ENCODE peak calls at places on chromosome 15, in nine cellular contexts. H, F, R, B, S, K, P, L and Q are unnamed samples.

GRCh38 chr15:80695099-80695910 is at the start of gene ABHD17C:
- DNase-seq in B (peak), F (peak), S (peak), K (peak), P (peak), L (peak), R (peak), H (peak), Q (no peak)

GRCh38 chr15:88644741-88645140 is 5.9 kb downstream of the ISG20 start:
- DNase-seq in B (no peak), H (no peak), S (no peak), F (no peak), P (no peak), L (no peak), K (no peak), R (no peak), Q (no peak)

GRCh38 chr15:48644827-48645557 is 517 bp downstream of the FBN1 start:
- DNase-seq in S (peak), R (peak), P (peak), H (peak), K (peak), F (peak), L (peak), B (peak), Q (no peak)

GRCh38 chr15:79812536-79812935 is 84.3 kb downstream of the MTHFS start:
- DNase-seq in R (no peak), K (peak), S (no peak), F (no peak), B (no peak), H (no peak), L (no peak), P (no peak), Q (no peak)

GRCh38 chr15:78072080-78072892 is 5.2 kb downstream of the TBC1D2B start:
- DNase-seq in F (peak), H (peak), R (peak), L (peak), K (peak), B (no peak), P (no peak), S (peak), Q (no peak)

GRCh38 chr15:90210593-90210992 is 9.5 kb downstream of the SEMA4B start:
- DNase-seq in B (no peak), R (no peak), K (no peak), F (no peak), P (no peak), H (no peak), S (no peak), L (no peak), Q (no peak)

GRCh38 chr15:70792171-70792573 is 28.8 kb upstream of the UACA start:
- DNase-seq in B (no peak), H (peak), P (peak), K (peak), L (peak), F (peak), R (no peak), S (no peak), Q (no peak)

GRCh38 chr15:29040367-29040745 is 154.6 kb downstream of the APBA2 start:
- DNase-seq in K (peak), B (peak), R (no peak), F (no peak), H (peak), L (no peak), S (peak), P (no peak), Q (no peak)

GRCh38 chr15:42152196-42152920 is 4.1 kb downstream of the PLA2G4F start:
- DNase-seq in K (peak), H (no peak), B (peak), L (no peak), S (no peak), R (no peak), F (no peak), P (no peak), Q (no peak)

GRCh38 chr15:87874896-87875661 is 381.5 kb downstream of the NTRK3 start:
- DNase-seq in B (peak), F (no peak), P (no peak), H (peak), S (peak), R (peak), L (no peak), K (peak), Q (no peak)

GRCh38 chr15:38702178-38702912 is 137.7 kb upstream of the RASGRP1 start:
- DNase-seq in B (no peak), L (no peak), K (no peak), S (peak), F (no peak), R (no peak), H (no peak), P (no peak), Q (no peak)

GRCh38 chr15:37079726-37080125 is 20.6 kb downstream of the MEIS2 start:
- DNase-seq in R (no peak), P (no peak), L (peak), S (no peak), H (peak), B (no peak), F (peak), K (peak), Q (no peak)

GRCh38 chr15:88383354-88383753 is 83.8 kb downstream of the MRPL46 start:
- DNase-seq in R (no peak), S (no peak), K (no peak), P (no peak), F (no peak), H (no peak), L (no peak), B (no peak), Q (no peak)

GRCh38 chr15:38611228-38611627 is 46.6 kb upstream of the RASGRP1 start:
- DNase-seq in R (no peak), F (no peak), B (no peak), K (no peak), S (no peak), L (no peak), P (no peak), H (no peak), Q (peak)

GRCh38 chr15:47857384-47858168 is 140.3 kb downstream of the SEMA6D start:
- DNase-seq in H (no peak), P (no peak), S (no peak), K (no peak), B (no peak), F (no peak), L (no peak), R (no peak), Q (peak)

GRCh38 chr15:89820651-89821611 is 6.3 kb upstream of the ANPEP start:
- DNase-seq in H (peak), P (peak), R (no peak), F (peak), K (peak), L (peak), B (peak), S (no peak), Q (no peak)

GRCh38 chr15:36278219-36278618 is 301.2 kb upstream of the CDIN1 start:
- DNase-seq in P (no peak), R (no peak), B (no peak), L (peak), H (peak), K (peak), S (no peak), F (peak), Q (no peak)

GRCh38 chr15:60760646-60761504 is 281.9 kb upstream of the ICE2 start:
- DNase-seq in P (no peak), H (peak), K (peak), F (peak), S (no peak), R (no peak), L (peak), B (no peak), Q (no peak)

GRCh38 chr15:59160880-59161593 is 45.6 kb upstream of the LDHAL6B start:
- DNase-seq in S (peak), H (peak), R (no peak), L (no peak), P (peak), F (no peak), B (peak), K (no peak), Q (no peak)

GRCh38 chr15:72368895-72369294 is 6.9 kb downstream of the HEXA start:
- DNase-seq in L (no peak), F (peak), S (no peak), R (peak), P (no peak), H (no peak), K (no peak), B (no peak), Q (no peak)

GRCh38 chr15:68371851-68372250 is 60.1 kb downstream of the ITGA11 start:
- DNase-seq in L (no peak), K (no peak), P (no peak), S (no peak), R (no peak), H (no peak), F (no peak), B (no peak), Q (no peak)

GRCh38 chr15:100002787-100003536 is 269.7 kb upstream of the LYSMD4 start:
- DNase-seq in S (no peak), L (no peak), P (no peak), K (no peak), H (no peak), F (no peak), B (peak), R (no peak), Q (no peak)

GRCh38 chr15:43828061-43828657 is 1.4 kb downstream of the WDR76 start:
- DNase-seq in L (peak), B (no peak), P (no peak), R (no peak), F (peak), K (peak), S (no peak), H (peak), Q (no peak)
- H3K4me3 ChIP-seq in L (peak), B (no peak), P (peak), R (no peak), F (no peak), K (peak), S (no peak), H (peak), Q (peak)

GRCh38 chr15:74788716-74789151 is 6.9 kb downstream of the CSK start:
- DNase-seq in L (no peak), K (no peak), S (no peak), R (no peak), F (no peak), P (no peak), B (peak), H (no peak), Q (peak)
- H3K4me3 ChIP-seq in L (no peak), K (no peak), S (no peak), R (no peak), F (no peak), P (no peak), B (no peak), H (no peak), Q (peak)

DNA sequence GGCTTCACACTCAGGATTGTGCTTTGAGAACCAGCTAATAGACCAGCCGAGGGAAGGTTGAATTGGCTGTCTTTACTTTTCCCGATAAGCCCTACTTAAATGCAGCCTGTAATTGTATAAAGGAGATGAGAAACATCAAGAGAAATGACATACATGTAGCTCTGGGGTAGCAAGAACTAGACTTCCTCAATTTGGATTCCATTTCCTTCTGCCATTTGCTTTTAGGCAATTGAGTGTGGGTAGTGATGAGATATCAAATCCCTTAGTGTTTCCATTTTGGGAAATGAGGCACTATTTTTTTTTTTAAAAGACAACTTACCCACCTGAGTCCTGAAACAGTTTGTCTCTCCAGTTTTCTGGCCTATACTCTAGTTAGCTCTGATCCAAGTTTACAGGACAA is 2.2 kb downstream of the INAFM2 start:
- DNase-seq in S (no peak), P (no peak), K (no peak), H (no peak), F (no peak), B (no peak), L (no peak), R (no peak), Q (no peak)
- H3K4me3 ChIP-seq in S (no peak), P (no peak), K (no peak), H (peak), F (no peak), B (no peak), L (no peak), R (peak), Q (no peak)

GRCh38 chr15:35256141-35256540 is 171.0 kb upstream of the NANOGP8 start:
- DNase-seq in H (no peak), L (no peak), P (no peak), F (no peak), K (no peak), B (no peak), S (no peak), R (no peak), Q (no peak)

GRCh38 chr15:35256555-35256954 is 171.5 kb upstream of the NANOGP8 start:
- DNase-seq in F (peak), P (no peak), L (peak), K (no peak), R (no peak), S (no peak), B (no peak), H (peak), Q (no peak)

GRCh38 chr15:35252351-35252865 is 167.3 kb upstream of the NANOGP8 start:
- DNase-seq in P (no peak), L (no peak), K (no peak), F (no peak), R (no peak), B (no peak), H (no peak), S (no peak), Q (no peak)

GRCh38 chr15:35254052-35254451 is 169.0 kb upstream of the NANOGP8 start:
- DNase-seq in B (no peak), H (no peak), L (no peak), F (no peak), S (no peak), P (no peak), R (no peak), K (no peak), Q (no peak)
- H3K4me3 ChIP-seq in B (no peak), H (no peak), L (no peak), F (no peak), S (no peak), P (no peak), R (no peak), K (no peak), Q (no peak)